ENCODE peak calls at places on chromosomes 5 and 9, in six cellular contexts. S, D, I, F, H and O are unnamed samples.

GRCh38 chr5:124648902-124649467 is 97.5 kb downstream of the ZNF608 start:
- DNase-seq in F (no peak), S (no peak), I (no peak), H (no peak), D (no peak), O (no peak)

GRCh38 chr9:116332090-116332489 is 178.5 kb downstream of the PAPPA start:
- DNase-seq in D (no peak), S (no peak), H (no peak), I (no peak), F (no peak), O (no peak)

GRCh38 chr9:93058357-93059096 is at the start of gene SUSD3:
- DNase-seq in F (peak; percentile 9), S (peak; percentile 77), I (peak; percentile 53), D (peak; percentile 90), H (peak; percentile 89), O (peak; percentile 32)

GRCh38 chr5:42064821-42065220 is 139.7 kb downstream of the FBXO4 start:
- DNase-seq in H (no peak), S (no peak), D (no peak), I (no peak), F (no peak), O (no peak)

GRCh38 chr5:142357469-142358090 is 32.8 kb upstream of the SPRY4 start:
- DNase-seq in I (no peak), S (no peak), H (no peak), F (peak; percentile 61), D (no peak), O (no peak)

GRCh38 chr5:89246252-89246651 is 363.3 kb upstream of the MEF2C start:
- DNase-seq in S (no peak), H (no peak), F (peak; percentile 6), I (no peak), D (no peak), O (no peak)

GRCh38 chr5:173792781-173793547 is 95.2 kb upstream of the CPEB4 start:
- DNase-seq in I (no peak), H (no peak), F (no peak), S (no peak), D (no peak), O (peak; percentile 62)

GRCh38 chr5:179762079-179762780 is 29.6 kb downstream of the MAML1 start:
- DNase-seq in F (no peak), I (no peak), D (peak; percentile 57), S (no peak), H (no peak), O (no peak)

GRCh38 chr5:178298283-178298807 is 65.7 kb upstream of the PHYKPL start:
- DNase-seq in D (no peak), I (no peak), H (no peak), S (no peak), F (no peak), O (no peak)

GRCh38 chr5:116658141-116658540 is 83.5 kb upstream of the SEMA6A start:
- DNase-seq in H (no peak), F (no peak), D (no peak), S (no peak), I (no peak), O (no peak)

GRCh38 chr5:79702606-79703380 is 13.2 kb downstream of the CMYA5 start:
- DNase-seq in S (no peak), F (peak; percentile 22), I (no peak), H (peak; percentile 39), D (peak; percentile 57), O (no peak)

GRCh38 chr9:108443741-108444140 is 412.0 kb downstream of the ACTL7B start:
- DNase-seq in H (no peak), S (no peak), D (no peak), F (peak; percentile 78), I (no peak), O (peak; percentile 66)

GRCh38 chr5:53560028-53560427 is 411 bp upstream of the NDUFS4 start:
- DNase-seq in S (no peak), H (no peak), F (no peak), D (no peak), I (no peak), O (no peak)

GRCh38 chr9:113399646-113400200 is 1.4 kb downstream of the ALAD start:
- DNase-seq in F (no peak), S (no peak), I (no peak), D (peak; percentile 74), H (no peak), O (peak; percentile 37)

GRCh38 chr9:135611875-135612209 is 27.5 kb downstream of the GLT6D1 start:
- DNase-seq in I (no peak), D (no peak), S (no peak), H (no peak), F (no peak), O (no peak)

GRCh38 chr9:106893088-106893487 is 30.1 kb downstream of the ZNF462 start:
- DNase-seq in F (peak; percentile 89), I (no peak), H (no peak), D (peak; percentile 76), S (no peak), O (peak; percentile 47)

GRCh38 chr9:131304676-131305366 is 15.3 kb downstream of the PLPP7 start:
- DNase-seq in D (no peak), S (no peak), F (peak; percentile 62), H (no peak), I (no peak), O (peak; percentile 97)

GRCh38 chr5:111641533-111642230 is 115.3 kb downstream of the NREP start:
- DNase-seq in I (no peak), S (no peak), D (no peak), F (peak; percentile 76), H (no peak), O (no peak)

GRCh38 chr5:57442080-57442839 is 40.4 kb downstream of the ACTBL2 start:
- DNase-seq in D (no peak), S (no peak), F (peak; percentile 79), H (no peak), I (no peak), O (no peak)

GRCh38 chr9:78294290-78295176 is 2.4 kb upstream of the PSAT1 start:
- DNase-seq in S (no peak), D (no peak), I (no peak), F (no peak), H (no peak), O (no peak)

GRCh38 chr9:129596541-129597328 is 24.2 kb downstream of the C9orf50 start:
- DNase-seq in I (no peak), F (peak; percentile 84), S (peak; percentile 76), H (peak; percentile 87), D (peak; percentile 98), O (peak; percentile 29)
- H2AK5ac ChIP-seq in I (no peak overlapping the region), F (peak overlapping the region; percentile 85), S (peak overlapping the region; percentile 58), H (no peak overlapping the region), D (no peak overlapping the region), O (peak overlapping the region; percentile 97)

GRCh38 chr5:151071021-151071420 is 9.8 kb downstream of the TNIP1 start:
- DNase-seq in D (no peak), S (no peak), F (no peak), I (no peak), H (no peak), O (no peak)
- H3K4ac ChIP-seq in D (no peak overlapping the region), S (no peak overlapping the region), F (no peak overlapping the region), I (no peak overlapping the region), H (no peak overlapping the region), O (no peak overlapping the region)

DNA sequence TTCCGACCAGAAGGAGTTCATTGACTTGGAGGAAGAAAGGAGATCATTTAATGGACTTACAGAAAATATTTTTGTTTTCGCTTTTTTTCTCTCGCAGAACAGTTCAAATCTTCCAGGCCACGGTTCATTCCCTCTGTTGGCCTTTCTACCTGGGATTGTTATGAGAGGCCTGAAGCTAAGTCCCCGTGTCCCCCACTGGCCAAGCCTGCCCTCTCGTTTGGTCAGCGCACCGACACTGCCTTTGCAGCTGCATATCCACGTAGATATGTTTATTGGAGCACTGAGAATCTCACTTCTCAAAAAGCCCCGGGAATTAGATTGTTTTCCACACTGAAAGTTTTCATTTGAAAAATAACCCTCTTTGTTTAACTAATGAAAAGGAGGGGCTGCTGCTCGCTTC is 655.8 kb downstream of the BNC2 start:
- DNase-seq in D (no peak), F (no peak), S (no peak), H (no peak), I (no peak), O (no peak)
- H2AK5ac ChIP-seq in D (no peak overlapping the region), F (no peak overlapping the region), S (no peak overlapping the region), H (no peak overlapping the region), I (no peak overlapping the region), O (no peak overlapping the region)

DNA sequence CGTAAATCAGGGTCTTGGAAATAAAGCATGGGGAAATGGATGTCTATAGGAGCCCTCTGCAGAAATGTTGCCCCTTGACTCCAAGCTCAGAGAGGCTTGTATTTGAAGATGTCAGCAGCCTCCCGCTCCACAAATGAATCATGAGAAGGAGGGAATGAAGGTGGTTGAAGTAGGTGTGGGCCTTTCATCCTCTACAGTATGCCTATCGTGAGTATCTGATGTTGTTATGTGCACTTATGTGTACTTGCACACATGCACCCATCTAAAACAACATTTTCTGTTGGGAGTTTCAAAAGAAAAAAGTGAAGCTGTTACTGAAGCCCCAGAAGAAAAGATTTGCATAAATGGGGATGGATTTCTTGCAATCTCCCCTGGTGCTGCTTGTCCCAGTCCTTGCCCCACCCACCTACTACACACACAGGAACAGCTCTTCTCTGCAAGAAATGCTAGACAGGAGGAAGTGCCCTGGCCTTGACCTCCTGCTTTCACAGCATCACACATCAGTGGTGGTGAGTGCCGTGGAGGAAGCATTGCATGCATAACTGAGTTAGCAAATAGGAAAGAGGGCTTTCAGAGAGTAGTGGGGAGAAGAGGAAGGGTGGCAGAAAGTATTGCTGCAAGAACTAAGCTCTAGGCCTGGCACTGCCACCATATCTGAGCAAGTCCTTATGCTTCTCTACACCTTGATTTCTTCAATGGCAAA is 156.1 kb downstream of the SNX18 start:
- DNase-seq in I (no peak), S (no peak), F (peak; percentile 44), H (no peak), D (no peak), O (no peak)
- H3K4ac ChIP-seq in I (no peak overlapping the region), S (no peak overlapping the region), F (no peak overlapping the region), H (no peak overlapping the region), D (no peak overlapping the region), O (no peak overlapping the region)